ENCODE peak calls at places on chromosomes 12 and 14, in five cellular contexts. S is ovary, J is thyroid gland, G is suprapubic skin, A is body of pancreas. Z is an unnamed sample.

GRCh38 chr14:100106661-100107112 is 41.5 kb downstream of the EVL start:
- DNase-seq in G (no peak), J (no peak), S (no peak), A (no peak), Z (no peak)

GRCh38 chr12:6452908-6453630 is 1.2 kb downstream of the TAPBPL start:
- DNase-seq in S (no peak), G (no peak), A (no peak), J (peak; percentile 27), Z (no peak)

GRCh38 chr12:90253674-90254181 is 545.1 kb upstream of the ATP2B1 start:
- DNase-seq in G (peak; percentile 86), A (peak; percentile 73), J (peak; percentile 11), S (no peak), Z (peak; percentile 13)

GRCh38 chr12:87827638-87828264 is 201.4 kb downstream of the C12orf50 start:
- DNase-seq in S (no peak), A (no peak), J (no peak), G (no peak), Z (no peak)

GRCh38 chr12:100184549-100184948 is 16.1 kb upstream of the ACTR6 start:
- DNase-seq in A (no peak), G (no peak), J (no peak), S (no peak), Z (no peak)

GRCh38 chr12:98456583-98457573 is 58.5 kb upstream of the TMPO start:
- DNase-seq in J (peak; percentile 76), S (peak; percentile 52), A (peak; percentile 73), G (no peak), Z (no peak)

GRCh38 chr12:56358836-56359532 is 923 bp downstream of the STAT2 start:
- DNase-seq in S (no peak), A (peak; percentile 34), J (no peak), G (no peak), Z (no peak)

GRCh38 chr14:96038920-96039632 is at the start of gene C14orf132:
- DNase-seq in S (peak; percentile 42), A (peak; percentile 64), G (no peak), J (peak; percentile 61), Z (no peak)

GRCh38 chr14:74636424-74637183 is 24.6 kb upstream of the LTBP2 start:
- DNase-seq in J (no peak), G (no peak), S (no peak), A (no peak), Z (no peak)

DNA sequence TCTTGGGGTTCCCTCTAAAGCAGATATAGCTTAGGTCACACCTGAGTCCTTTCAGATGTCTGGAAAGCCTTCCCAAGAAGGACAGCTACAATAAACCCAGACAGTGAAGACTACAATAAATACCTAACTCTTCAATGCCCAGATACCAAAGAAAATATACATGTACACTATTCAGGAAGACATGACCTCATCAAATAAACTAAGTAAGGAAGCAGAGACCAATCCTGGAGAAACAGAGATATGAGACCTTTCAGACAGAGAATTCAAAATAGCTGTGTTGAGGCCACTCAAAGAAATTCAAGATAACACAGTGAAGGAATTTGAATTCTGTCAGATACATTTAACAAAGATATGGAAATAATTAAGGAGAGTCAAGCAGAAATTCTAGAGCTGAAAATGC is 15.3 kb downstream of the MIPOL1 start:
- DNase-seq in A (no peak), S (no peak), J (no peak), G (no peak), Z (no peak)
- TF ChIP-seq POLR2A in A (no peak), S (no peak), J (no peak), G (no peak), Z (no peak)

GRCh38 chr12:60271816-60272215 is 676.0 kb downstream of the SLC16A7 start:
- DNase-seq in S (no peak), G (no peak), A (no peak), J (no peak), Z (no peak)
- H3K4me3 ChIP-seq in S (no peak overlapping the region), G (no peak overlapping the region), A (no peak overlapping the region), J (no peak overlapping the region), Z (no peak overlapping the region)

DNA sequence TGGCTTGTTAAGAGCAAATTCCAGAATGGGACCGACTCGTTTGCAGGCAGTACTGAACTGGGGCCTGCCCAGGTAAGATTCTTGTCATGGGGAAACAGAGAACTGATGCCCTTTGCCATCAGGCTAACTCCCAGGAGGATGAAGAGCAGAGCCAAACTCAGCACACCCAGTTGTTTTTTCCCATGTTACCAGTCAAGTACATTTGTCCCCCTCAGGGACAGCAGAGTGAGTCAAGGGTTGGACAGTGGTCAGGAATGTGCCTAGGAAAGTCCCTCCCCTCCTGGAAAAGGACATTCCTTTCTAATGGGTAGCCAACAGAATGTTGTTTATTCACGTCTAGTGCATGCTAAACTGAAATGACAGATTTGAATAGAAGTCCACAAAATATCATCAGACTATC is 1.6 kb downstream of the ART4 start:
- DNase-seq in J (peak; percentile 72), G (peak; percentile 68), A (peak; percentile 83), S (no peak), Z (no peak)
- TF ChIP-seq POLR2A in J (no peak), G (no peak), A (peak; percentile 32), S (no peak), Z (no peak)

GRCh38 chr12:124916370-124917134 is 2.1 kb upstream of the UBC start:
- DNase-seq in G (peak; percentile 87), J (peak; percentile 81), S (peak; percentile 41), A (peak; percentile 88), Z (no peak)
- H3K4me3 ChIP-seq in G (peak overlapping the region; percentile 88), J (no peak overlapping the region), S (no peak overlapping the region), A (no peak overlapping the region), Z (peak overlapping the region; percentile 88)

GRCh38 chr12:117058442-117059072 is 40.7 kb downstream of the TESC start:
- DNase-seq in J (no peak), S (no peak), A (no peak), G (no peak), Z (no peak)
- TF ChIP-seq POLR2A in J (no peak), S (no peak), A (no peak), G (no peak), Z (no peak)

DNA sequence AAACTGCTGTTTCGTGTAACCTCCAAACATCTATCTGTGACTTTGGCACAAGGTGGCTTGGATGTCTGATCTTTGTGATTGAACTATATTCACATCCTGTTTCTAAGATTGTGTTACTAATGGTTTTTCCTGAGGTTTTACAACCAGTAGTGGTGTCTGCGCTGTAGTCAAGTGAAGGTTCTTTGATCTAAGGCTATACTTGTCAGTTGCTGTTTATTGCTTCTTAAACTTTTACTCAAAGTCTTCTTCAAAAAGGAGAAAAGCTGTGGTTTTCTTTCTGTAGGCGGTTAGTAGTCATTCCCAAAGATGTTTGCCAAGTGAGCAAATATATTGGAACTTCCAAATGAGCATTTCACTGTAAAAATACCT is 12.3 kb upstream of the CALM1 start:
- DNase-seq in G (no peak), S (no peak), J (no peak), A (no peak), Z (no peak)
- H3K4me3 ChIP-seq in G (no peak overlapping the region), S (no peak overlapping the region), J (no peak overlapping the region), A (no peak overlapping the region), Z (no peak overlapping the region)

GRCh38 chr12:123598522-123598921 is 3.4 kb upstream of the DDX55 start:
- DNase-seq in A (no peak), G (no peak), J (no peak), S (no peak), Z (no peak)

GRCh38 chr12:123599721-123600120 is 2.2 kb upstream of the DDX55 start:
- DNase-seq in J (no peak), G (no peak), A (no peak), S (no peak), Z (no peak)

GRCh38 chr12:123595729-123596128 is 6.2 kb upstream of the DDX55 start:
- DNase-seq in G (no peak), A (peak; percentile 33), J (no peak), S (no peak), Z (no peak)

GRCh38 chr12:123599310-123599709 is 2.6 kb upstream of the DDX55 start:
- DNase-seq in J (no peak), G (no peak), A (no peak), S (no peak), Z (no peak)

DNA sequence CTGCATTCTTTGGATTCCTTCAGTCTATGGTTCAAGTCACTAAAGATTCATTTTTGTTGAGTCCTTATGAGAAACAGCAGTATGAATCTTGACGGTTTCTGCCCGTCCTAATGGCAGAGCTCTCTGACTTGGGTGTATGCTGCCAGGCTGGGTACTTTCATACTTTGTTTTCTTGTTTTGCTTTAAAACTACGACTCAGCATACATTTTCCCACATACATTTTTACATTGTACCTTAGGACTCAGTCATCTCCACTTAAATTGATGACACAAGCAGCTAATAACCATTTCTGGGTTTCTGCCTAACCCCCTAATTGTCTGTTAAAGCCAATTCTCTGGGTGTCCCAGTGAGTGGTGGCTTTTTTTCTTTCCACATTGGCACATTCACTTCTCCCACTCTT is 4.8 kb upstream of the DDX55 start:
- DNase-seq in S (no peak), G (no peak), A (no peak), J (no peak), Z (no peak)
- TF ChIP-seq POLR2A in S (no peak), G (no peak), A (no peak), J (no peak), Z (no peak)

GRCh38 chr12:25959069-25959961 is 833 bp downstream of the RASSF8 start:
- DNase-seq in J (peak; percentile 63), A (peak; percentile 49), G (no peak), S (peak; percentile 58), Z (no peak)
- H3K4me3 ChIP-seq in J (peak overlapping the region; percentile 22), A (peak overlapping the region; percentile 87), G (peak overlapping the region; percentile 82), S (peak overlapping the region; percentile 55), Z (peak overlapping the region; percentile 57)